ENCODE peak calls at places on chromosomes 6 and 20, in seven cellular contexts. T is HCT116, K is upper lobe of right lung, S is fibroblast of lung, M is cardiac muscle cell, X is astrocyte, Y is lung. N is an unnamed sample.
A peak's percentile ranks its signal among the peaks of the same experiment; 100 is the strongest.

GRCh38 chr20:48758206-48758820 is 69.5 kb downstream of the PREX1 start:
- DNase-seq in T (no peak), X (no peak), Y (no peak), S (no peak), K (no peak), M (no peak), N (no peak)

GRCh38 chr6:41664271-41664670 is 26.0 kb downstream of the MDFI start:
- DNase-seq in K (no peak), X (no peak), S (no peak), Y (no peak), M (no peak), T (no peak), N (no peak)

GRCh38 chr6:144928847-144929246 is 643.7 kb downstream of the UTRN start:
- DNase-seq in X (no peak), S (no peak), M (no peak), T (no peak), Y (no peak), K (no peak), N (no peak)

GRCh38 chr6:63928613-63929012 is 293.0 kb downstream of the PHF3 start:
- DNase-seq in X (no peak), T (no peak), M (no peak), S (no peak), Y (no peak), K (no peak), N (no peak)

GRCh38 chr6:120736740-120737139 is 597.5 kb downstream of the TBC1D32 start:
- DNase-seq in Y (no peak), M (no peak), K (no peak), X (no peak), S (no peak), T (no peak), N (no peak)

GRCh38 chr6:53752440-53752839 is 42.4 kb upstream of the LRRC1 start:
- DNase-seq in Y (no peak), K (no peak), M (no peak), X (no peak), S (no peak), T (no peak), N (no peak)

GRCh38 chr6:41074692-41075436 is 2.1 kb downstream of the NFYA start:
- DNase-seq in X (no peak), K (no peak), M (no peak), S (no peak), T (no peak), Y (no peak), N (no peak)

GRCh38 chr6:158991017-158991723 is 8.8 kb downstream of the RSPH3 start:
- DNase-seq in Y (no peak), M (no peak), K (no peak), T (no peak), S (no peak), X (no peak), N (no peak)

GRCh38 chr6:161088676-161089328 is 97.2 kb downstream of the MAP3K4 start:
- DNase-seq in T (no peak), X (peak; percentile 30), Y (no peak), S (peak; percentile 28), K (no peak), M (peak; percentile 51), N (no peak)

GRCh38 chr6:13065596-13065995 is 262.7 kb downstream of the TBC1D7 start:
- DNase-seq in S (no peak), T (no peak), X (no peak), Y (no peak), M (no peak), K (no peak), N (no peak)

GRCh38 chr6:38671885-38672467 is 31.0 kb downstream of the GLO1 start:
- DNase-seq in Y (peak; percentile 33), T (peak; percentile 28), K (no peak), M (peak; percentile 68), X (peak; percentile 29), S (peak; percentile 77), N (no peak)

GRCh38 chr20:2816030-2816582 is at the start of gene TMEM239:
- DNase-seq in T (no peak), S (no peak), K (no peak), Y (no peak), X (no peak), M (no peak), N (no peak)

GRCh38 chr6:13250703-13251102 is 77.6 kb downstream of the TBC1D7 start:
- DNase-seq in M (no peak), Y (no peak), S (peak; percentile 29), X (no peak), K (no peak), T (no peak), N (no peak)

GRCh38 chr6:33248643-33248931 is 23.1 kb downstream of the VPS52 start:
- DNase-seq in K (peak; percentile 69), Y (peak; percentile 31), S (no peak), X (peak; percentile 25), T (no peak), M (no peak), N (no peak)

GRCh38 chr6:129516787-129517186 is 193.2 kb downstream of the ARHGAP18 start:
- DNase-seq in S (no peak), X (no peak), T (no peak), K (no peak), M (no peak), Y (no peak), N (no peak)

GRCh38 chr6:148565931-148566663 is 180.7 kb upstream of the UST start:
- DNase-seq in K (peak; percentile 73), T (peak; percentile 13), M (no peak), X (peak; percentile 99), Y (no peak), S (peak; percentile 85), N (no peak)

GRCh38 chr6:125528614-125529013 is 220.8 kb upstream of the HEY2 start:
- DNase-seq in S (no peak), X (no peak), K (no peak), T (no peak), Y (no peak), M (peak; percentile 66), N (no peak)

GRCh38 chr6:119067091-119067490 is 11.4 kb downstream of the FAM184A start:
- DNase-seq in M (no peak), K (no peak), Y (no peak), S (no peak), X (no peak), T (no peak), N (no peak)

GRCh38 chr20:37209661-37210314 is 30.4 kb upstream of the MROH8 start:
- DNase-seq in T (no peak), S (no peak), Y (no peak), K (no peak), X (no peak), M (no peak), N (no peak)

GRCh38 chr6:52399511-52400315 is 20.4 kb upstream of the EFHC1 start:
- DNase-seq in M (peak; percentile 72), Y (no peak), T (no peak), K (no peak), X (peak; percentile 33), S (peak; percentile 77), N (no peak)

GRCh38 chr6:169062272-169062671 is 191.4 kb downstream of the THBS2 start:
- DNase-seq in K (no peak), T (no peak), M (no peak), S (no peak), X (no peak), Y (no peak), N (no peak)

GRCh38 chr6:163120223-163120622 is 294.3 kb upstream of the QKI start:
- DNase-seq in Y (no peak), T (no peak), X (no peak), S (no peak), M (no peak), K (no peak), N (no peak)

GRCh38 chr20:60470366-60470765 is 512.1 kb downstream of the CDH26 start:
- DNase-seq in S (no peak), K (no peak), M (no peak), X (no peak), T (no peak), Y (peak; percentile 7), N (no peak)
- H3K9me3 ChIP-seq in S (no peaks in the 10 kb centered on the region), K (no peaks in the 10 kb centered on the region), M (no peaks in the 10 kb centered on the region), X (no peaks in the 10 kb centered on the region), T (peaks cover 9% of the 10 kb centered on the region), Y (no peaks in the 10 kb centered on the region), N (no peaks in the 10 kb centered on the region)

GRCh38 chr6:93447874-93448273 is 28.5 kb upstream of the EPHA7 start:
- DNase-seq in T (no peak), M (no peak), X (no peak), S (no peak), K (no peak), Y (no peak), N (no peak)
- TF ChIP-seq CTCF in T (no peak), M (no peak), X (no peak), S (no peak), K (no peak), Y (no peak), N (no peak)

GRCh38 chr20:39911497-39911896 is 777.5 kb downstream of the MAFB start:
- DNase-seq in T (no peak), M (no peak), Y (no peak), K (no peak), S (no peak), X (no peak), N (no peak)
- H3K9me3 ChIP-seq in T (no peaks in the 10 kb centered on the region), M (no peaks in the 10 kb centered on the region), Y (no peaks in the 10 kb centered on the region), K (no peaks in the 10 kb centered on the region), S (no peaks in the 10 kb centered on the region), X (peaks cover 2% of the 10 kb centered on the region), N (no peaks in the 10 kb centered on the region)

GRCh38 chr6:97081010-97081573 is 156.6 kb downstream of the KLHL32 start:
- DNase-seq in T (no peak), S (no peak), K (no peak), M (no peak), Y (no peak), X (no peak), N (no peak)

GRCh38 chr6:97078791-97079190 is 154.3 kb downstream of the KLHL32 start:
- DNase-seq in Y (no peak), X (no peak), K (no peak), S (no peak), T (no peak), M (no peak), N (no peak)

GRCh38 chr6:97074785-97075184 is 150.3 kb downstream of the KLHL32 start:
- DNase-seq in K (no peak), X (no peak), T (no peak), M (no peak), S (no peak), Y (no peak), N (no peak)

DNA sequence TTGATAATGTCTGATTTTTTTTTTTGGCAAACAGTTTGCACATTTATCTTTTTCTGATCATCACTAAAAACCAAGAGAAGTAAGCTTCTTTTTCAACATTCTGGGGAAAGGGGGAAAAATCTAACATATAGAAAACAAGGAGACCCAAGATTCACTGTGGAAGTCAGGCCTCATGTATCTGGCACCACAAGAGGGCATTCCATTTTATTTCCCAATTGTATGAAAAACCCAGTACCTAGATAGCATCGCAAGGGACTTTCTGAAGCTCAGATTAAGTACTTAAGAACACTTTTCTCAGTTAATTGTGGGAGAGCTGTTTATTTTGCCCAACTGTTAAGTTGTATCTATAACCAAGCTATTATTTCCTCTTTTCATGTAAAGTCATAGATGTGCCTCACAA is 152.9 kb downstream of the KLHL32 start:
- DNase-seq in K (no peak), X (no peak), T (no peak), S (no peak), Y (no peak), M (no peak), N (no peak)
- TF ChIP-seq CTCF in K (no peak), X (no peak), T (peak; percentile 16), S (no peak), Y (no peak), M (no peak), N (no peak)

GRCh38 chr6:320351-321157 is 28.3 kb downstream of the DUSP22 start:
- DNase-seq in X (no peak), T (no peak), S (no peak), M (no peak), Y (no peak), K (peak; percentile 59), N (no peak)
- H3K9me3 ChIP-seq in X (no peaks in the 10 kb centered on the region), T (no peaks in the 10 kb centered on the region), S (no peaks in the 10 kb centered on the region), M (peaks cover 3% of the 10 kb centered on the region), Y (no peaks in the 10 kb centered on the region), K (no peaks in the 10 kb centered on the region), N (peaks cover 3% of the 10 kb centered on the region)

N was measured in RWPE2.